ENCODE peak calls at places on chromosomes 2 and 18, in four cellular contexts. L is fibroblast of lung, T is neural progenitor cell, W is IMR-90. U is an unnamed sample.

GRCh38 chr2:38375711-38376345 is 1.2 kb downstream of the ATL2 start:
- DNase-seq in L (peak; percentile 27), W (peak; percentile 45), T (peak; percentile 66), U (peak; percentile 54)

GRCh38 chr2:218400930-218401833 is 1.5 kb downstream of the CTDSP1 start:
- DNase-seq in L (no peak), T (peak; percentile 75), W (no peak), U (peak; percentile 40)

GRCh38 chr2:24924266-24924665 is 4.2 kb upstream of the ADCY3 start:
- DNase-seq in L (no peak), T (no peak), W (no peak), U (no peak)

GRCh38 chr18:26621161-26622026 is 73.0 kb upstream of the KCTD1 start:
- DNase-seq in L (no peak), T (peak; percentile 72), W (no peak), U (peak; percentile 27)

GRCh38 chr2:156192468-156192867 is 140.1 kb downstream of the NR4A2 start:
- DNase-seq in L (no peak), W (no peak), T (no peak), U (no peak)

GRCh38 chr2:15943914-15944313 is 3.6 kb downstream of the MYCN start:
- DNase-seq in T (no peak), L (no peak), W (no peak), U (peak; percentile 72)

GRCh38 chr2:62326735-62327134 is 130.8 kb downstream of the B3GNT2 start:
- DNase-seq in W (no peak), L (peak; percentile 12), T (no peak), U (no peak)

GRCh38 chr2:51553456-51553855 is 521.5 kb upstream of the NRXN1 start:
- DNase-seq in W (peak; percentile 22), T (no peak), L (peak; percentile 4), U (no peak)

GRCh38 chr2:24132543-24132942 is 9.3 kb downstream of the FAM228B start:
- DNase-seq in T (no peak), L (no peak), W (no peak), U (no peak)

GRCh38 chr2:241546771-241547498 is 11.6 kb upstream of the BOK start:
- DNase-seq in T (peak; percentile 78), W (peak; percentile 93), L (peak; percentile 96), U (no peak)

GRCh38 chr18:21996261-21996892 is 173.0 kb upstream of the GATA6 start:
- DNase-seq in L (peak; percentile 60), T (no peak), W (no peak), U (no peak)

GRCh38 chr2:216698895-216699294 is 3.5 kb upstream of the IGFBP5 start:
- DNase-seq in W (peak; percentile 84), L (peak; percentile 74), T (peak; percentile 82), U (no peak)

GRCh38 chr18:3447035-3447894 is 2.7 kb upstream of the TGIF1 start:
- DNase-seq in W (peak; percentile 62), L (peak; percentile 60), T (peak; percentile 75), U (peak; percentile 44)

GRCh38 chr18:41444943-41445342 is 510.1 kb upstream of the PIK3C3 start:
- DNase-seq in L (peak; percentile 37), T (no peak), W (no peak), U (no peak)

GRCh38 chr2:101864426-101864825 is 127.3 kb upstream of the IL1R2 start:
- DNase-seq in T (no peak), W (no peak), L (no peak), U (no peak)

GRCh38 chr2:143158500-143159262 is 29.5 kb downstream of the ARHGAP15 start:
- DNase-seq in W (no peak), L (no peak), T (no peak), U (no peak)

GRCh38 chr2:8049851-8050571 is 631.8 kb upstream of the ID2 start:
- DNase-seq in T (no peak), W (no peak), L (no peak), U (no peak)

GRCh38 chr18:57094199-57094598 is 52.7 kb upstream of the BOD1L2 start:
- DNase-seq in W (no peak), T (no peak), L (no peak), U (no peak)

GRCh38 chr18:60018801-60019462 is 119.1 kb downstream of the PMAIP1 start:
- DNase-seq in L (peak; percentile 71), W (peak; percentile 45), T (no peak), U (no peak)

GRCh38 chr2:42984617-42985016 is 192.2 kb upstream of the HAAO start:
- DNase-seq in W (no peak), T (no peak), L (no peak), U (no peak)

GRCh38 chr2:8669157-8669852 is 12.6 kb upstream of the ID2 start:
- DNase-seq in W (peak; percentile 28), L (peak; percentile 86), T (no peak), U (no peak)

GRCh38 chr18:77455004-77455403 is 205.4 kb downstream of the GALR1 start:
- DNase-seq in L (no peak), T (no peak), W (no peak), U (no peak)
- H3K4me3 ChIP-seq in L (no peak overlapping the region), T (no peak overlapping the region), W (no peak overlapping the region), U (no peak overlapping the region)

GRCh38 chr18:6487968-6488367 is 73.3 kb upstream of the L3MBTL4 start:
- DNase-seq in L (no peak), T (no peak), W (no peak), U (no peak)

GRCh38 chr18:6489977-6490376 is 75.3 kb upstream of the L3MBTL4 start:
- DNase-seq in W (no peak), T (no peak), L (no peak), U (no peak)

GRCh38 chr18:6487027-6487426 is 72.3 kb upstream of the L3MBTL4 start:
- DNase-seq in L (no peak), T (peak; percentile 14), W (no peak), U (no peak)

GRCh38 chr18:6486313-6486712 is 71.6 kb upstream of the L3MBTL4 start:
- DNase-seq in T (no peak), W (no peak), L (no peak), U (no peak)

DNA sequence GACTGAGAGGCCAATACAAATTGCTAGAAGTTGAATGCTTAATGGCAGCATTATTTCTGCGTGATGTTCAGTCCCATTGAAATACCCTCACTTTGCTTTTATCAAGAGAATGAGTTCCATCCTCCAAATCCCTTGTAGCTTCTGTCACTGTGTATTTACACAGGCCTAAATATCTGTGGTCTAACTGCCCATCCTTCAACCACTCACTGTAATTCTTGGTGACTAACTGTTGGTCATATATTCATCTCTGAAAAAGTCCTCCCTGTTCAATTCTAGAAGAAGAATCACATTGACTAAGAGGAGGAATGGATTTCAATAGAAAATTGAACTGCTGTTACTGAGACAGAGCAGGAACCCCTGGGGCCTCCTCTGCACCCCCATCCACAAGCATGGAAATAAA is 74.2 kb upstream of the L3MBTL4 start:
- DNase-seq in W (peak; percentile 21), T (no peak), L (no peak), U (no peak)
- H3K27ac ChIP-seq in W (no peak overlapping the region), T (no peak overlapping the region), L (no peak overlapping the region), U (no peak overlapping the region)

DNA sequence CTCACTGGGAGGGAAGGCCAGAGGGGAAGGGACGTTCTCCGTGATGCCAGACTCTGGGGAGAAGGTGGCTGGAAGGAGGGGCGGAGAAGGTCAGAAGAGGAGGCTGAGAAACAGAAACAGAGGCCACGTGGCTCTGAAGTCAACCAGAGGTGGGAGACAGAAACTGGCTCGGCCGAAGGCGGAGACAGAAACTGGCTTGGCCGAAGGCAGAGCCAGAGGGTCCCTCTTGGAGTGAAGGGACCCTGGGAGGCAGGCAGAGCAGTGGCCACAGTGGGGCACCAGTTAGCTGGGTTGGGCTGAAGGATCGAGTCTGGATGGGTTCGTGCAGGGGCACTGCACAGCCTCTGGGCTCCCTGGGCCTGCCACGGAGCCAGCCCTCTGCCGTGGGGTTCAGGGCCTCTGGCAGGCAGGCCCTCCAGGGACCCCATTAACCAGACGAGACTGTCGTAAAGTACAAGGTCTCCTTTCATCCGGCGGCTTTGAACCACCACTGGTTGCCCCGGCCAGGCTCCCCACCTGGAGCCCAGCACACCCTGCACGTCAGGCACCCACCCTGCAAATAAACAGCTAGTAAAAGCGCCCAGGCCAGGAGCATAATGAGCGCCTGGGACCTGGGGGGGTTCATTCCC is 218.8 kb downstream of the DYSF start:
- DNase-seq in L (no peak), T (peak; percentile 59), W (no peak), U (no peak)
- TF ChIP-seq CTCF in L (no peak), T (peak; percentile 44), W (peak; percentile 1), U (peak; percentile 14)

GRCh38 chr18:24983566-24983965 is 368.4 kb downstream of the ZNF521 start:
- DNase-seq in W (no peak), T (no peak), L (no peak), U (no peak)
- H3K4me3 ChIP-seq in W (no peak overlapping the region), T (no peak overlapping the region), L (no peak overlapping the region), U (no peak overlapping the region)

DNA sequence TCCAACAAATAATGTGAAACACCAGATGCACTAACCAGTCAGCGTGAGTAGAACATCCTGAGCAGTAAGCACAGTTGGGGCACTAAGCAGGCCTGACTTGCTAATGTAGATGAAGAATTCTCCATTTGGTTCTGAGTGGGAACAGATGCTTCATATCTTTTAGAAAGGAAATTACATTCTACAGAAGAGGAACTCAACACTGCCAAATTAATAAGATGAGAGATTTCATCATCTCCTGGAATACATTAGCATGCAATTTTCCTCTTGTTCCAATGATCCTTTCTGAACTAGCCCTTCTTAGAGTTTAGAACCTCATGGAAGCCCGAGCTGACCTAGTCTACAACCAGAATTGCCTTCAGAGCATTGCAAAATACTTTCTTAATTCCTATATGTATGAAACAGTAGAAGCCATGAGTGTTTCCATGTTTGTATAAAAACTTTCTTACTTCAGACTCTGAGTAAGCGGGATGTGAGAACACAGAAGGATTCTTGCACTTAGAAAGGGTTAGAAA is 34.8 kb downstream of the COL5A2 start:
- DNase-seq in W (peak; percentile 59), T (no peak), L (peak; percentile 46), U (no peak)
- H3K27ac ChIP-seq in W (peak overlapping the region; percentile 85), T (no peak overlapping the region), L (peak overlapping the region; percentile 46), U (no peak overlapping the region)

GRCh38 chr2:106037262-106037661 is 156.8 kb downstream of the UXS1 start:
- DNase-seq in W (no peak), L (no peak), T (no peak), U (no peak)

GRCh38 chr2:106034325-106034724 is 159.8 kb downstream of the UXS1 start:
- DNase-seq in T (no peak), L (no peak), W (no peak), U (no peak)

GRCh38 chr2:106028192-106028591 is 165.9 kb downstream of the UXS1 start:
- DNase-seq in T (no peak), W (no peak), L (no peak), U (no peak)

GRCh38 chr2:106030287-106031268 is 163.5 kb downstream of the UXS1 start:
- DNase-seq in W (peak; percentile 81), T (no peak), L (peak; percentile 77), U (peak; percentile 76)

GRCh38 chr2:106032676-106033075 is 161.4 kb downstream of the UXS1 start:
- DNase-seq in T (no peak), W (no peak), L (no peak), U (peak; percentile 23)
- TF ChIP-seq CTCF in T (no peak), W (no peak), L (no peak), U (no peak)

U was measured in heart right ventricle.